ENCODE peak calls at places on chromosomes 3 and 15, in nine cellular contexts. B is SK-N-SH, Z is keratinocyte, P is neural progenitor cell, Y is PC-3, C is IMR-90, N is OCI-LY7, Q is H1, E is astrocyte. M is an unnamed sample.
A peak's percentile ranks its signal among the peaks of the same experiment; 100 is the strongest.

GRCh38 chr3:44845528-44846520 is 15.9 kb upstream of the TMEM42 start:
- DNase-seq in B (peak; percentile 59), Z (no peak), P (no peak), Y (peak; percentile 47), C (peak; percentile 59), N (no peak), Q (no peak), E (peak; percentile 85), M (peak; percentile 64)

GRCh38 chr3:31615071-31615875 is 82.5 kb downstream of the STT3B start:
- DNase-seq in B (no peak), Z (no peak), P (no peak), Y (peak; percentile 8), C (no peak), N (no peak), Q (no peak), E (no peak), M (no peak)

GRCh38 chr3:81958967-81959625 is 197.7 kb upstream of the GBE1 start:
- DNase-seq in B (no peak), Z (no peak), P (no peak), Y (no peak), C (no peak), N (no peak), Q (no peak), E (peak; percentile 37), M (peak; percentile 9)

GRCh38 chr15:67303490-67304363 is 49.1 kb downstream of the IQCH start:
- DNase-seq in B (peak; percentile 6), Z (no peak), P (peak; percentile 57), Y (peak; percentile 58), C (peak; percentile 55), N (peak; percentile 73), Q (no peak), E (peak; percentile 20), M (peak; percentile 66)

GRCh38 chr15:93656041-93656440 is 567.0 kb upstream of the RGMA start:
- DNase-seq in B (no peak), Z (no peak), P (no peak), Y (peak; percentile 1), C (no peak), N (no peak), Q (no peak), E (no peak), M (no peak)

GRCh38 chr15:73927003-73927475 is 777 bp downstream of the LOXL1 start:
- DNase-seq in B (no peak), Z (no peak), P (peak; percentile 78), Y (peak; percentile 66), C (no peak), N (no peak), Q (peak; percentile 83), E (no peak), M (peak; percentile 68)

GRCh38 chr3:963255-963654 is 129.6 kb upstream of the CNTN6 start:
- DNase-seq in B (no peak), Z (no peak), P (no peak), Y (no peak), C (no peak), N (no peak), Q (no peak), E (no peak), M (no peak)

GRCh38 chr3:125194849-125195601 is 17.5 kb downstream of the SLC12A8 start:
- DNase-seq in B (no peak), Z (no peak), P (no peak), Y (no peak), C (peak; percentile 92), N (no peak), Q (no peak), E (peak; percentile 76), M (peak; percentile 51)

GRCh38 chr3:71355862-71356261 is 227.7 kb downstream of the FOXP1 start:
- DNase-seq in B (no peak), Z (no peak), P (no peak), Y (no peak), C (no peak), N (no peak), Q (no peak), E (no peak), M (no peak)

GRCh38 chr3:169668957-169669681 is 5.6 kb upstream of the MECOM start:
- DNase-seq in B (peak; percentile 89), Z (no peak), P (peak; percentile 92), Y (peak; percentile 86), C (peak; percentile 50), N (no peak), Q (peak; percentile 87), E (peak; percentile 33), M (peak; percentile 90)

GRCh38 chr3:152403632-152404066 is 134.9 kb downstream of the MBNL1 start:
- DNase-seq in B (no peak), Z (no peak), P (no peak), Y (no peak), C (peak; percentile 42), N (no peak), Q (no peak), E (peak; percentile 37), M (peak; percentile 9)

GRCh38 chr3:97815149-97815917 is 6.5 kb upstream of the CRYBG3 start:
- DNase-seq in B (no peak), Z (no peak), P (no peak), Y (peak; percentile 82), C (peak; percentile 33), N (no peak), Q (no peak), E (no peak), M (no peak)

GRCh38 chr3:27596334-27596841 is 112.2 kb upstream of the SLC4A7 start:
- DNase-seq in B (no peak), Z (no peak), P (no peak), Y (peak; percentile 69), C (peak; percentile 54), N (peak; percentile 2), Q (no peak), E (peak; percentile 81), M (no peak)

GRCh38 chr15:42313463-42313862 is 40.2 kb upstream of the TMEM87A start:
- DNase-seq in B (no peak), Z (no peak), P (peak; percentile 20), Y (no peak), C (no peak), N (peak; percentile 8), Q (no peak), E (no peak), M (no peak)

GRCh38 chr15:67130673-67131601 is 65.5 kb downstream of the SMAD3 start:
- DNase-seq in B (no peak), Z (no peak), P (no peak), Y (no peak), C (peak; percentile 80), N (no peak), Q (no peak), E (no peak), M (no peak)

DNA sequence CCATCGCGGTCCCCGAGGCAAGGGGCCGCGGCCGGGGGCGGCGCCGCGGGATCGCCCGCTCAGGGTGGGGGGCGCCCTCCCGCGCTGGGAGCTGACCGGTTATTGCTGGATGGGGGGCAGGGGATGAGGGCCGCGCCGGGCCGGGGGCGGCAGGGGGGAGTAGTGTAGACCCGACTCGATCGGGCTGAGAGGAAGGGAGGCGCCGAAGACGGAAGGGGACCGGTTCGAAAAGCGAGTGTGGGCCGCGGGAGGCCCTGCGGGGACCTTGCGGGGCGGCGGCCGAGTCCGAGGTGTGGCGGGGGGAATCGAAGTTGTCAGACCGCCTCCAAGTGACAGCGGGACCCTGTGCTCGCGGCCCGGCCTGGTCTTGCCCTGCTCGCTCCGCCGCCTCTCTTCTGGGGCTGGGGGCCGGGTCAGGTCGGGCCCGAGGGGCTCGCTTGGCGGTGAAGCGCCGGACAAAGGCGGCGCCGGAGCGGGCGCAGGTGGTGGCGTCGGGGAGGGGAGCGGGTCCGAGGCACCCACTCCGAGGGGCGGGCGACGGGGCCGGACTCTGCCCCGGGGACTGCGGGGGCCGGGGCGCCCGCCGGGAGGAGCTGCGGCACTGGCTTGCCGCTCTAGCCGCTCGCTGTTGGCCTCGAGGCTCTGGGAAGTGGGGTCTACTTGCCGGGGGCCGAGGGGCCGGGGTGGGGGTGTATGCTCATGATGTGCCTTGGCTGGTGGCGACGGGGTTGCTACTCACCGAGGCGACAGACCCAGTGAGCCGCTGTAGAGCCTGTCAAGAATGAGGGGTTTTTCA is 1.2 kb downstream of the BAHD1 start:
- DNase-seq in B (peak; percentile 77), Z (no peak), P (peak; percentile 69), Y (no peak), C (no peak), N (peak; percentile 34), Q (no peak), E (no peak), M (peak; percentile 77)
- H2AFZ ChIP-seq in B (no peak overlapping the region), Z (peak overlapping the region; percentile 22), P (no peak overlapping the region), Y (peak overlapping the region; percentile 54), C (peak overlapping the region; percentile 79), N (no peak overlapping the region), Q (no peak overlapping the region), E (peak overlapping the region; percentile 50), M (peak overlapping the region; percentile 39)

DNA sequence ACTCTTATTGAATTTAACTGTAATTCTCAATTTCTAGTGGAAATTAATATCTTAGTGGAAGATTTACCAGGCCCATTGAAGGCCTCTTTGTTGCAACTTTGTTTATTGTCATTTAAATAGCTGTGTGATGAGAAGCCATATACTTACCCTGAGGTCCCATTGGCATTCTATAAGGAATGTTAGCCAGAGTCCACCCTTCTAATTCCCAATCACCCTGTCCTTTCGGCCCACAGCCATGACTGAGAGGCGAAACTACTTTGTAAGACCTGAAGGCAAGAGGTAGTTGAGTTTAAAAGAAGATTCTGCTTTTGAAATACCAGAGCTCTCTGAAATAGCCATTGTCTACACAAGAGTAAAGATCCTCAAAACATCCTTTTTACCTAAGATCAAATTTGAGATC is 290.5 kb upstream of the RARB start:
- DNase-seq in B (no peak), Z (no peak), P (no peak), Y (no peak), C (no peak), N (no peak), Q (no peak), E (no peak), M (no peak)
- H2AFZ ChIP-seq in B (no peak overlapping the region), Z (no peak overlapping the region), P (peak overlapping the region; percentile 47), Y (no peak overlapping the region), C (no peak overlapping the region), N (no peak overlapping the region), Q (no peak overlapping the region), E (no peak overlapping the region), M (no peak overlapping the region)

GRCh38 chr3:188955919-188956318 is 215.9 kb upstream of the TPRG1 start:
- DNase-seq in B (no peak), Z (no peak), P (no peak), Y (no peak), C (peak; percentile 78), N (no peak), Q (no peak), E (no peak), M (no peak)

GRCh38 chr3:188956839-188957489 is 214.8 kb upstream of the TPRG1 start:
- DNase-seq in B (peak; percentile 22), Z (peak; percentile 41), P (peak; percentile 81), Y (peak; percentile 83), C (peak; percentile 78), N (peak; percentile 74), Q (no peak), E (peak; percentile 42), M (peak; percentile 83)

GRCh38 chr3:188954590-188955208 is 217.1 kb upstream of the TPRG1 start:
- DNase-seq in B (peak; percentile 52), Z (peak; percentile 42), P (peak; percentile 91), Y (peak; percentile 92), C (peak; percentile 88), N (peak; percentile 84), Q (peak; percentile 88), E (peak; percentile 60), M (peak; percentile 92)

GRCh38 chr3:188962253-188963247 is 209.2 kb upstream of the TPRG1 start:
- DNase-seq in B (no peak), Z (no peak), P (no peak), Y (no peak), C (no peak), N (no peak), Q (no peak), E (no peak), M (no peak)

GRCh38 chr3:188959013-188959412 is 212.8 kb upstream of the TPRG1 start:
- DNase-seq in B (no peak), Z (no peak), P (no peak), Y (no peak), C (no peak), N (no peak), Q (no peak), E (no peak), M (no peak)
- H2AFZ ChIP-seq in B (no peak overlapping the region), Z (no peak overlapping the region), P (no peak overlapping the region), Y (no peak overlapping the region), C (no peak overlapping the region), N (no peak overlapping the region), Q (no peak overlapping the region), E (no peak overlapping the region), M (no peak overlapping the region)

GRCh38 chr15:29139540-29140459 is 129.8 kb downstream of the NSMCE3 start:
- DNase-seq in B (peak; percentile 93), Z (no peak), P (peak; percentile 85), Y (peak; percentile 67), C (peak; percentile 24), N (peak; percentile 43), Q (peak; percentile 94), E (no peak), M (peak; percentile 81)
- H2AFZ ChIP-seq in B (no peak overlapping the region), Z (no peak overlapping the region), P (peak overlapping the region; percentile 84), Y (peak overlapping the region; percentile 56), C (peak overlapping the region; percentile 36), N (no peak overlapping the region), Q (peak overlapping the region; percentile 94), E (peak overlapping the region; percentile 56), M (peak overlapping the region; percentile 74)

M was measured in hepatocyte.